ENCODE peak calls at places on chromosomes 2 and 18, in eight cellular contexts. One of them, this sample, is unnamed.

GRCh38 chr2:175730025-175730424 is 272.0 kb downstream of the LNPK start:
- DNase-seq in neural progenitor cell: no peak
- DNase-seq in activated T-cell treated with anti-CD3 and anti-CD28 coated beads, Interleukin-2, amount 50 U/mL, for 4 hours: no peak
- DNase-seq in GM20000: no peak
- DNase-seq in CD4-positive, CD25-positive, alpha-beta regulatory T cell: no peak
- DNase-seq in Daoy: no peak
- DNase-seq in Karpas-422: no peak
- DNase-seq in A549: no peak
- DNase-seq in this sample: no peak

GRCh38 chr2:235498556-235499305 is 4.9 kb downstream of the AGAP1 start:
- DNase-seq in Daoy: peak
- DNase-seq in activated T-cell treated with anti-CD3 and anti-CD28 coated beads, Interleukin-2, amount 50 U/mL, for 4 hours: no peak
- DNase-seq in CD4-positive, CD25-positive, alpha-beta regulatory T cell: no peak
- DNase-seq in neural progenitor cell: peak
- DNase-seq in Karpas-422: no peak
- DNase-seq in A549: peak
- DNase-seq in GM20000: no peak
- DNase-seq in this sample: no peak

GRCh38 chr2:152407204-152407721 is 72.3 kb downstream of the FMNL2 start:
- DNase-seq in neural progenitor cell: peak
- DNase-seq in CD4-positive, CD25-positive, alpha-beta regulatory T cell: no peak
- DNase-seq in GM20000: peak
- DNase-seq in A549: peak
- DNase-seq in Daoy: peak
- DNase-seq in Karpas-422: no peak
- DNase-seq in activated T-cell treated with anti-CD3 and anti-CD28 coated beads, Interleukin-2, amount 50 U/mL, for 4 hours: no peak
- DNase-seq in this sample: no peak

GRCh38 chr2:224520064-224520463 is 65.1 kb downstream of the CUL3 start:
- DNase-seq in Daoy: peak
- DNase-seq in GM20000: peak
- DNase-seq in neural progenitor cell: no peak
- DNase-seq in A549: peak
- DNase-seq in activated T-cell treated with anti-CD3 and anti-CD28 coated beads, Interleukin-2, amount 50 U/mL, for 4 hours: no peak
- DNase-seq in CD4-positive, CD25-positive, alpha-beta regulatory T cell: peak
- DNase-seq in Karpas-422: no peak
- DNase-seq in this sample: no peak

GRCh38 chr18:80246656-80247402 is 485 bp downstream of the PARD6G start:
- DNase-seq in Karpas-422: no peak
- DNase-seq in CD4-positive, CD25-positive, alpha-beta regulatory T cell: no peak
- DNase-seq in Daoy: peak
- DNase-seq in activated T-cell treated with anti-CD3 and anti-CD28 coated beads, Interleukin-2, amount 50 U/mL, for 4 hours: no peak
- DNase-seq in A549: no peak
- DNase-seq in neural progenitor cell: peak
- DNase-seq in GM20000: peak
- DNase-seq in this sample: no peak

GRCh38 chr18:48541747-48542108 is 2.9 kb downstream of the CTIF start:
- DNase-seq in A549: no peak
- DNase-seq in activated T-cell treated with anti-CD3 and anti-CD28 coated beads, Interleukin-2, amount 50 U/mL, for 4 hours: no peak
- DNase-seq in CD4-positive, CD25-positive, alpha-beta regulatory T cell: no peak
- DNase-seq in GM20000: no peak
- DNase-seq in Karpas-422: no peak
- DNase-seq in neural progenitor cell: no peak
- DNase-seq in Daoy: no peak
- DNase-seq in this sample: no peak

GRCh38 chr2:12202301-12202700 is 455.9 kb downstream of the LPIN1 start:
- DNase-seq in A549: no peak
- DNase-seq in activated T-cell treated with anti-CD3 and anti-CD28 coated beads, Interleukin-2, amount 50 U/mL, for 4 hours: no peak
- DNase-seq in Daoy: no peak
- DNase-seq in neural progenitor cell: no peak
- DNase-seq in CD4-positive, CD25-positive, alpha-beta regulatory T cell: no peak
- DNase-seq in Karpas-422: no peak
- DNase-seq in GM20000: no peak
- DNase-seq in this sample: no peak

GRCh38 chr2:44551001-44551400 is 189.3 kb downstream of the CAMKMT start:
- DNase-seq in CD4-positive, CD25-positive, alpha-beta regulatory T cell: no peak
- DNase-seq in activated T-cell treated with anti-CD3 and anti-CD28 coated beads, Interleukin-2, amount 50 U/mL, for 4 hours: no peak
- DNase-seq in Karpas-422: no peak
- DNase-seq in neural progenitor cell: no peak
- DNase-seq in A549: no peak
- DNase-seq in GM20000: no peak
- DNase-seq in Daoy: no peak
- DNase-seq in this sample: no peak

GRCh38 chr18:26549103-26549485 is 741 bp upstream of the KCTD1 start:
- DNase-seq in activated T-cell treated with anti-CD3 and anti-CD28 coated beads, Interleukin-2, amount 50 U/mL, for 4 hours: no peak
- DNase-seq in Karpas-422: peak
- DNase-seq in A549: peak
- DNase-seq in neural progenitor cell: no peak
- DNase-seq in Daoy: peak
- DNase-seq in GM20000: peak
- DNase-seq in CD4-positive, CD25-positive, alpha-beta regulatory T cell: no peak
- DNase-seq in this sample: peak

GRCh38 chr2:152715854-152716428 is 1.3 kb downstream of the PRPF40A start:
- DNase-seq in Karpas-422: peak
- DNase-seq in neural progenitor cell: peak
- DNase-seq in A549: peak
- DNase-seq in GM20000: no peak
- DNase-seq in Daoy: peak
- DNase-seq in CD4-positive, CD25-positive, alpha-beta regulatory T cell: no peak
- DNase-seq in activated T-cell treated with anti-CD3 and anti-CD28 coated beads, Interleukin-2, amount 50 U/mL, for 4 hours: no peak
- DNase-seq in this sample: peak

GRCh38 chr2:62785216-62785615 is 79.7 kb downstream of the EHBP1 start:
- DNase-seq in A549: no peak
- DNase-seq in neural progenitor cell: no peak
- DNase-seq in CD4-positive, CD25-positive, alpha-beta regulatory T cell: no peak
- DNase-seq in Karpas-422: no peak
- DNase-seq in GM20000: peak
- DNase-seq in activated T-cell treated with anti-CD3 and anti-CD28 coated beads, Interleukin-2, amount 50 U/mL, for 4 hours: no peak
- DNase-seq in Daoy: no peak
- DNase-seq in this sample: no peak

GRCh38 chr2:10534514-10535250 is 86.6 kb upstream of the ODC1 start:
- DNase-seq in A549: peak
- DNase-seq in GM20000: no peak
- DNase-seq in activated T-cell treated with anti-CD3 and anti-CD28 coated beads, Interleukin-2, amount 50 U/mL, for 4 hours: no peak
- DNase-seq in Daoy: peak
- DNase-seq in Karpas-422: no peak
- DNase-seq in neural progenitor cell: no peak
- DNase-seq in CD4-positive, CD25-positive, alpha-beta regulatory T cell: no peak
- DNase-seq in this sample: no peak

GRCh38 chr2:217680376-217680775 is 322.4 kb downstream of the TNS1 start:
- DNase-seq in Daoy: no peak
- DNase-seq in Karpas-422: no peak
- DNase-seq in GM20000: no peak
- DNase-seq in CD4-positive, CD25-positive, alpha-beta regulatory T cell: no peak
- DNase-seq in A549: no peak
- DNase-seq in activated T-cell treated with anti-CD3 and anti-CD28 coated beads, Interleukin-2, amount 50 U/mL, for 4 hours: no peak
- DNase-seq in neural progenitor cell: peak
- DNase-seq in this sample: no peak

GRCh38 chr18:46378864-46379207 is 274.7 kb downstream of the HAUS1 start:
- DNase-seq in Daoy: no peak
- DNase-seq in Karpas-422: no peak
- DNase-seq in activated T-cell treated with anti-CD3 and anti-CD28 coated beads, Interleukin-2, amount 50 U/mL, for 4 hours: no peak
- DNase-seq in A549: no peak
- DNase-seq in GM20000: no peak
- DNase-seq in CD4-positive, CD25-positive, alpha-beta regulatory T cell: no peak
- DNase-seq in neural progenitor cell: no peak
- DNase-seq in this sample: no peak

GRCh38 chr18:24538421-24539264 is 78.2 kb downstream of the HRH4 start:
- DNase-seq in GM20000: no peak
- DNase-seq in activated T-cell treated with anti-CD3 and anti-CD28 coated beads, Interleukin-2, amount 50 U/mL, for 4 hours: no peak
- DNase-seq in CD4-positive, CD25-positive, alpha-beta regulatory T cell: no peak
- DNase-seq in Karpas-422: no peak
- DNase-seq in neural progenitor cell: no peak
- DNase-seq in A549: no peak
- DNase-seq in Daoy: no peak
- DNase-seq in this sample: no peak

GRCh38 chr2:70381235-70381634 is 79.4 kb upstream of the FAM136A start:
- DNase-seq in neural progenitor cell: no peak
- DNase-seq in activated T-cell treated with anti-CD3 and anti-CD28 coated beads, Interleukin-2, amount 50 U/mL, for 4 hours: no peak
- DNase-seq in GM20000: no peak
- DNase-seq in Daoy: peak
- DNase-seq in Karpas-422: no peak
- DNase-seq in CD4-positive, CD25-positive, alpha-beta regulatory T cell: no peak
- DNase-seq in A549: no peak
- DNase-seq in this sample: no peak

GRCh38 chr2:120791961-120792295 is 56.3 kb downstream of the GLI2 start:
- DNase-seq in neural progenitor cell: no peak
- DNase-seq in Daoy: peak
- DNase-seq in Karpas-422: no peak
- DNase-seq in activated T-cell treated with anti-CD3 and anti-CD28 coated beads, Interleukin-2, amount 50 U/mL, for 4 hours: no peak
- DNase-seq in A549: no peak
- DNase-seq in CD4-positive, CD25-positive, alpha-beta regulatory T cell: no peak
- DNase-seq in GM20000: no peak
- DNase-seq in this sample: peak

GRCh38 chr2:119407430-119408220 is 24.0 kb upstream of the TMEM37 start:
- DNase-seq in neural progenitor cell: peak
- DNase-seq in Daoy: peak
- DNase-seq in activated T-cell treated with anti-CD3 and anti-CD28 coated beads, Interleukin-2, amount 50 U/mL, for 4 hours: no peak
- DNase-seq in A549: peak
- DNase-seq in CD4-positive, CD25-positive, alpha-beta regulatory T cell: peak
- DNase-seq in GM20000: peak
- DNase-seq in Karpas-422: peak
- DNase-seq in this sample: peak

This sample was measured in PC-9.